ENCODE peak calls at places on chromosomes 2 and 18, in five cellular contexts. One of them, this sample, is unnamed.

GRCh38 chr2:98909381-98910211 is 26.4 kb downstream of the CRACDL start:
- DNase-seq in OCI-LY7: peak; percentile 79
- DNase-seq in upper lobe of right lung: peak; percentile 91
- DNase-seq in fibroblast of pulmonary artery: peak; percentile 93
- DNase-seq in astrocyte of the spinal cord: peak; percentile 76
- DNase-seq in this sample: peak; percentile 72

GRCh38 chr2:231410293-231411004 is 14.9 kb downstream of the B3GNT7 start:
- DNase-seq in fibroblast of pulmonary artery: no peak
- DNase-seq in astrocyte of the spinal cord: no peak
- DNase-seq in OCI-LY7: no peak
- DNase-seq in upper lobe of right lung: no peak
- DNase-seq in this sample: no peak

GRCh38 chr2:190670182-190670946 is 21.5 kb downstream of the NAB1 start:
- DNase-seq in upper lobe of right lung: no peak
- DNase-seq in fibroblast of pulmonary artery: no peak
- DNase-seq in OCI-LY7: no peak
- DNase-seq in astrocyte of the spinal cord: no peak
- DNase-seq in this sample: no peak

GRCh38 chr18:79938196-79938595 is 13.3 kb downstream of the SLC66A2 start:
- DNase-seq in fibroblast of pulmonary artery: no peak
- DNase-seq in upper lobe of right lung: peak; percentile 45
- DNase-seq in OCI-LY7: no peak
- DNase-seq in astrocyte of the spinal cord: no peak
- DNase-seq in this sample: no peak

GRCh38 chr2:85537600-85538506 is 1.1 kb upstream of the MAT2A start:
- DNase-seq in upper lobe of right lung: peak; percentile 85
- DNase-seq in fibroblast of pulmonary artery: peak; percentile 38
- DNase-seq in OCI-LY7: peak; percentile 67
- DNase-seq in astrocyte of the spinal cord: no peak
- DNase-seq in this sample: peak; percentile 46

GRCh38 chr18:48800877-48801727 is 149.7 kb downstream of the SMAD7 start:
- DNase-seq in fibroblast of pulmonary artery: no peak
- DNase-seq in OCI-LY7: no peak
- DNase-seq in astrocyte of the spinal cord: no peak
- DNase-seq in upper lobe of right lung: peak; percentile 34
- DNase-seq in this sample: no peak

GRCh38 chr18:9737814-9738160 is 29.7 kb downstream of the RAB31 start:
- DNase-seq in OCI-LY7: no peak
- DNase-seq in astrocyte of the spinal cord: peak; percentile 51
- DNase-seq in upper lobe of right lung: no peak
- DNase-seq in fibroblast of pulmonary artery: no peak
- DNase-seq in this sample: peak; percentile 34

GRCh38 chr2:71700041-71700879 is 246.9 kb downstream of the DYSF start:
- DNase-seq in OCI-LY7: no peak
- DNase-seq in astrocyte of the spinal cord: no peak
- DNase-seq in upper lobe of right lung: peak; percentile 58
- DNase-seq in fibroblast of pulmonary artery: no peak
- DNase-seq in this sample: peak; percentile 65

GRCh38 chr2:232888099-232888836 is 18.2 kb downstream of the SNORC start:
- DNase-seq in OCI-LY7: no peak
- DNase-seq in fibroblast of pulmonary artery: no peak
- DNase-seq in upper lobe of right lung: no peak
- DNase-seq in astrocyte of the spinal cord: no peak
- DNase-seq in this sample: no peak

GRCh38 chr18:27062802-27063201 is 122.3 kb downstream of the CHST9 start:
- DNase-seq in upper lobe of right lung: no peak
- DNase-seq in fibroblast of pulmonary artery: no peak
- DNase-seq in OCI-LY7: no peak
- DNase-seq in astrocyte of the spinal cord: no peak
- DNase-seq in this sample: no peak

GRCh38 chr18:57107141-57107832 is 39.6 kb upstream of the BOD1L2 start:
- DNase-seq in fibroblast of pulmonary artery: peak; percentile 52
- DNase-seq in OCI-LY7: peak; percentile 10
- DNase-seq in astrocyte of the spinal cord: peak; percentile 28
- DNase-seq in upper lobe of right lung: no peak
- DNase-seq in this sample: peak; percentile 44

GRCh38 chr2:74238879-74239278 is 40.5 kb downstream of the MTHFD2 start:
- DNase-seq in astrocyte of the spinal cord: peak; percentile 10
- DNase-seq in fibroblast of pulmonary artery: peak; percentile 90
- DNase-seq in OCI-LY7: no peak
- DNase-seq in upper lobe of right lung: no peak
- DNase-seq in this sample: no peak

GRCh38 chr2:130374587-130375290 is 18.9 kb downstream of the PTPN18 start:
- DNase-seq in OCI-LY7: no peak
- DNase-seq in fibroblast of pulmonary artery: peak; percentile 44
- DNase-seq in astrocyte of the spinal cord: no peak
- DNase-seq in upper lobe of right lung: no peak
- DNase-seq in this sample: no peak

GRCh38 chr18:34647251-34647650 is 62.8 kb upstream of the DTNA start:
- DNase-seq in upper lobe of right lung: no peak
- DNase-seq in fibroblast of pulmonary artery: no peak
- DNase-seq in OCI-LY7: peak; percentile 68
- DNase-seq in astrocyte of the spinal cord: no peak
- DNase-seq in this sample: no peak
- TF ChIP-seq CTCF in upper lobe of right lung: no peak
- TF ChIP-seq CTCF in fibroblast of pulmonary artery: no peak
- TF ChIP-seq CTCF in OCI-LY7: no peak
- TF ChIP-seq CTCF in astrocyte of the spinal cord: no peak
- TF ChIP-seq CTCF in this sample: no peak

GRCh38 chr2:83784920-83785319 is 674.2 kb downstream of the SUCLG1 start:
- DNase-seq in upper lobe of right lung: no peak
- DNase-seq in OCI-LY7: no peak
- DNase-seq in fibroblast of pulmonary artery: no peak
- DNase-seq in astrocyte of the spinal cord: no peak
- DNase-seq in this sample: no peak

GRCh38 chr2:83784315-83784714 is 674.8 kb downstream of the SUCLG1 start:
- DNase-seq in astrocyte of the spinal cord: no peak
- DNase-seq in upper lobe of right lung: no peak
- DNase-seq in fibroblast of pulmonary artery: no peak
- DNase-seq in OCI-LY7: no peak
- DNase-seq in this sample: no peak

GRCh38 chr2:83786140-83786539 is 672.9 kb downstream of the SUCLG1 start:
- DNase-seq in astrocyte of the spinal cord: no peak
- DNase-seq in fibroblast of pulmonary artery: no peak
- DNase-seq in OCI-LY7: no peak
- DNase-seq in upper lobe of right lung: no peak
- DNase-seq in this sample: no peak

GRCh38 chr2:83787189-83787588 is 671.9 kb downstream of the SUCLG1 start:
- DNase-seq in fibroblast of pulmonary artery: no peak
- DNase-seq in OCI-LY7: no peak
- DNase-seq in astrocyte of the spinal cord: no peak
- DNase-seq in upper lobe of right lung: no peak
- DNase-seq in this sample: no peak

DNA sequence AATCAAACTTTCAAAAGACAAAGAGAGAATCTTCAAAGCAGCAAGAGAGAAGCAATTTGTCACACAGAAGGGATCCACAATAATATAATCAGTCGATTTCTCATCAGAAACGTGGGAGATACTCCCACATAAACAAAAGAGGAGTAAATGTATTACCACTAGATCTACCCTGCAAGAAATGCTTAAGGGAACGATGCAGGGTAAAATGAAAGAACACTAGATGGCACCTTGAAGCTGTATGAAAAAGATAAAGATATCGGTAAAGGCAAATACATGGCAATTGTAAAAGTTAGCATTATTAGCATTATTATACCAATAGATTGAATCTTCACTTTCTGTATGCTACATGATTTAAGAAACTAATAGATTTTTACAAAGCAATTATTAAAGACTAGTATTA is 677.0 kb downstream of the SUCLG1 start:
- DNase-seq in OCI-LY7: no peak
- DNase-seq in fibroblast of pulmonary artery: no peak
- DNase-seq in upper lobe of right lung: no peak
- DNase-seq in astrocyte of the spinal cord: no peak
- DNase-seq in this sample: no peak
- TF ChIP-seq CTCF in OCI-LY7: no peak
- TF ChIP-seq CTCF in fibroblast of pulmonary artery: no peak
- TF ChIP-seq CTCF in upper lobe of right lung: no peak
- TF ChIP-seq CTCF in astrocyte of the spinal cord: no peak
- TF ChIP-seq CTCF in this sample: no peak

GRCh38 chr2:128040166-128040771 is 12.4 kb upstream of the SAP130 start:
- DNase-seq in upper lobe of right lung: no peak
- DNase-seq in fibroblast of pulmonary artery: no peak
- DNase-seq in OCI-LY7: no peak
- DNase-seq in astrocyte of the spinal cord: no peak
- DNase-seq in this sample: no peak

GRCh38 chr2:128041561-128041960 is 13.7 kb upstream of the SAP130 start:
- DNase-seq in upper lobe of right lung: no peak
- DNase-seq in OCI-LY7: no peak
- DNase-seq in astrocyte of the spinal cord: no peak
- DNase-seq in fibroblast of pulmonary artery: no peak
- DNase-seq in this sample: no peak

GRCh38 chr2:128039535-128039934 is 11.7 kb upstream of the SAP130 start:
- DNase-seq in OCI-LY7: no peak
- DNase-seq in upper lobe of right lung: no peak
- DNase-seq in fibroblast of pulmonary artery: no peak
- DNase-seq in astrocyte of the spinal cord: no peak
- DNase-seq in this sample: no peak

GRCh38 chr2:128036748-128037607 is 9.1 kb upstream of the SAP130 start:
- DNase-seq in astrocyte of the spinal cord: no peak
- DNase-seq in OCI-LY7: no peak
- DNase-seq in upper lobe of right lung: no peak
- DNase-seq in fibroblast of pulmonary artery: no peak
- DNase-seq in this sample: no peak

DNA sequence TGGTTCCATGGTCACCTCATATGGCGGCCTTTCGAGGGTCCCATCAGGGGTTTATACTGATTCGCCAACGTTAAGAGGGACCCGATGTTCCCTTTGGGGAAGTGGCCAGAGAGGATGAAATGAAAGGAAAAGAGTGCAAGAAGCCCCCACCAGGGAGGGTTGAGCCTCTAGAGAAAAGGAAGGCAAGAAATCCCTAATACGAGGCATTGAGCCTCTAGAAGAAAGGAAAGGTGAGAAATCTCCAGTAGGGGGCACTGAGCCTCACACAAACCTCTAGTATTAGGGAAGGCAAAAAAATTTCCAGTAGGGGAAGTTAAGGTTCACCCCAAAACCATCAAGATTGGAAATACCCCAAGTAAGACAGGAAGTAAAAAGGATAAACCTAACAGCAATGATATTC is 9.8 kb upstream of the SAP130 start:
- DNase-seq in astrocyte of the spinal cord: no peak
- DNase-seq in fibroblast of pulmonary artery: no peak
- DNase-seq in OCI-LY7: peak; percentile 12
- DNase-seq in upper lobe of right lung: no peak
- DNase-seq in this sample: no peak
- TF ChIP-seq CTCF in astrocyte of the spinal cord: no peak
- TF ChIP-seq CTCF in fibroblast of pulmonary artery: no peak
- TF ChIP-seq CTCF in OCI-LY7: peak; percentile 58
- TF ChIP-seq CTCF in upper lobe of right lung: no peak
- TF ChIP-seq CTCF in this sample: peak; percentile 6

DNA sequence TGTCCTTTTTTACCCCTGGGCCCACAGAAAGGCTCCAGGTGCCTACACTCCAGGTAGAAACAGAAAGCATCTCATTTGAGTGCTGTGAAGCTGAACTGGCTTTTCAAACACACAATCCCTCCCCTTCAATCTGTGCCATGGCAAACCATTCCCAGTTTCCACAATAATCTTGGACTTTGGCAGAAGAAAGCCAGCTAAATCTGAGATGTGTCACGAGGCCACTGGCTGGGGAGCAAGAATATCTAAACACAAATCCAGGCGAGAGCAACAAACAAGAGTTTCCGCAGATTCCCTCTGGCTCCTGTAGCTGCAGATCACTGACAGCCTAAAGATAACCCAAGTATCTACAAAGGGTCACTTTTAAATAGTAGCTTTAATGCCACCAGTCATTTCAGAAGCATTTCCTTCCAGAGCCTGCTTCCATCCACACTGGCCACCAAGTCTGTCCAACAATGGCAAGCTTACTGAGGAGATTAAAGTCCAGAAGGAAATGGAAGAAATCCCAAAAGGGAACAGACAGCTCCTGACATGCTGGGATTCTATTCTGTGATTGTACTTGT is 86.9 kb downstream of the ACVR1 start:
- DNase-seq in upper lobe of right lung: no peak
- DNase-seq in OCI-LY7: no peak
- DNase-seq in fibroblast of pulmonary artery: no peak
- DNase-seq in astrocyte of the spinal cord: no peak
- DNase-seq in this sample: no peak
- TF ChIP-seq CTCF in upper lobe of right lung: no peak
- TF ChIP-seq CTCF in OCI-LY7: no peak
- TF ChIP-seq CTCF in fibroblast of pulmonary artery: no peak
- TF ChIP-seq CTCF in astrocyte of the spinal cord: no peak
- TF ChIP-seq CTCF in this sample: no peak

DNA sequence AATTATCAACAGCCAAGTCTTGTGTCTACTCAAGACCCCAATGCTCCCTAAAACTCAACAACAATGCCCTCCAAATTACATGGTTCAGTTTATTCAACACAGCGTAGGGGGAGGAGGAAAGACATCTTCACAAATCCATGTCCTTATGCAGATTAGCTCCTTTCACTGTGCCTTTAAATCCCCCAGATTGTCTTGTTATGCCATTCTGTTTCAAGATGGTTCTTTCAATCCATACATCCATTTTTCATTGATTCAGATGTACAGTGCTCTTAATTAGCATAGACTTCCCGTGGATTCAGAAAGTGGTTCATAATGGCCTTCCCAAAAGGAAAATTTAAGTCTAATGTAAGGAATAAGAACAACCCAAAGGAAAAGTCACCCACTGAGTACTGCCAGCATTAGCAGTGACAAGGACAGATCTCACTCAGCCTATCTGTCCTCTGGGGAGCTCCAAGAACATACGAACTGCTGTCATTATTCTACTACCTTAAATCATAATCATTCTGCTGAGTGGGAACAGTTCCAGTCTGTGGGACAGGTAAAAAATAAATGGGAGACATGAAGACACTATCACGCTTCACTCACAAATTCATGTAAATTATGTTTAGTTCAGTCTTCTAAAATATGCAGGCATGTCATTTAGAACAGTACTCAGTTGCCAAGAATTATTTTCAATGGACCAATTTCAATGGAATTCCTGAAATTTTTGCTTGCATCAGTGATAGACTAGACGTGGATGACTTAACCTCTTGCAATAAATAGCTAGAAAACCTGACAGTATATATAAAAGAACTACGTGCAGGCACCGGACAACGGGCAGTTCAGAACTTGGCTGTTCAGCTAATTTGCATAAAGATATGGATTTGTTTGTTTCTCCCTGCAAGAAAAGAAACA is 58.9 kb upstream of the RNU4ATAC start:
- DNase-seq in fibroblast of pulmonary artery: peak; percentile 79
- DNase-seq in OCI-LY7: no peak
- DNase-seq in upper lobe of right lung: no peak
- DNase-seq in astrocyte of the spinal cord: peak; percentile 79
- DNase-seq in this sample: no peak
- TF ChIP-seq CTCF in fibroblast of pulmonary artery: no peak
- TF ChIP-seq CTCF in OCI-LY7: no peak
- TF ChIP-seq CTCF in upper lobe of right lung: no peak
- TF ChIP-seq CTCF in astrocyte of the spinal cord: no peak
- TF ChIP-seq CTCF in this sample: no peak